ENCODE peak calls at places on chromosomes 5 and 9, in four cellular contexts. One of them, this sample, is unnamed.

GRCh38 chr5:174294891-174295620 is 249.6 kb downstream of the NSG2 start:
- DNase-seq in SK-N-SH: no peak
- DNase-seq in A549: no peak
- DNase-seq in HepG2: no peak
- DNase-seq in this sample: no peak

GRCh38 chr5:151751091-151751490 is 7.3 kb downstream of the ATOX1 start:
- DNase-seq in HepG2: no peak
- DNase-seq in SK-N-SH: no peak
- DNase-seq in A549: no peak
- DNase-seq in this sample: no peak

GRCh38 chr9:111040494-111040893 is 2.2 kb upstream of the LPAR1 start:
- DNase-seq in A549: no peak
- DNase-seq in SK-N-SH: no peak
- DNase-seq in HepG2: no peak
- DNase-seq in this sample: no peak

GRCh38 chr9:93665566-93666278 is 89.3 kb downstream of the PHF2 start:
- DNase-seq in HepG2: no peak
- DNase-seq in SK-N-SH: no peak
- DNase-seq in A549: no peak
- DNase-seq in this sample: no peak

GRCh38 chr5:36059571-36060515 is 6.8 kb downstream of the UGT3A2 start:
- DNase-seq in SK-N-SH: no peak
- DNase-seq in A549: no peak
- DNase-seq in HepG2: no peak
- DNase-seq in this sample: no peak

GRCh38 chr5:32312194-32312681 is 501 bp downstream of the MTMR12 start:
- DNase-seq in HepG2: no peak
- DNase-seq in SK-N-SH: peak
- DNase-seq in A549: peak
- DNase-seq in this sample: peak

GRCh38 chr9:71607571-71607970 is 160.7 kb downstream of the CEMIP2 start:
- DNase-seq in HepG2: no peak
- DNase-seq in SK-N-SH: no peak
- DNase-seq in A549: no peak
- DNase-seq in this sample: no peak

GRCh38 chr9:111195779-111196178 is 134.2 kb downstream of the OR2K2 start:
- DNase-seq in SK-N-SH: no peak
- DNase-seq in HepG2: no peak
- DNase-seq in A549: no peak
- DNase-seq in this sample: no peak

GRCh38 chr9:136565722-136566552 is 20.1 kb upstream of the NOTCH1 start:
- DNase-seq in SK-N-SH: no peak
- DNase-seq in HepG2: no peak
- DNase-seq in A549: no peak
- DNase-seq in this sample: no peak

GRCh38 chr9:136565075-136565721 is 19.4 kb upstream of the NOTCH1 start:
- DNase-seq in A549: no peak
- DNase-seq in HepG2: no peak
- DNase-seq in SK-N-SH: no peak
- DNase-seq in this sample: no peak

GRCh38 chr9:136562746-136563506 is 17.1 kb upstream of the NOTCH1 start:
- DNase-seq in HepG2: no peak
- DNase-seq in A549: no peak
- DNase-seq in SK-N-SH: no peak
- DNase-seq in this sample: peak

GRCh38 chr9:136563646-136564321 is 17.9 kb upstream of the NOTCH1 start:
- DNase-seq in HepG2: no peak
- DNase-seq in A549: no peak
- DNase-seq in SK-N-SH: no peak
- DNase-seq in this sample: no peak

GRCh38 chr9:136564379-136564988 is 18.6 kb upstream of the NOTCH1 start:
- DNase-seq in SK-N-SH: no peak
- DNase-seq in HepG2: no peak
- DNase-seq in A549: no peak
- DNase-seq in this sample: no peak
- TF ChIP-seq MAX in SK-N-SH: no peak
- TF ChIP-seq MAX in HepG2: no peak
- TF ChIP-seq MAX in A549: no peak
- TF ChIP-seq MAX in this sample: no peak

DNA sequence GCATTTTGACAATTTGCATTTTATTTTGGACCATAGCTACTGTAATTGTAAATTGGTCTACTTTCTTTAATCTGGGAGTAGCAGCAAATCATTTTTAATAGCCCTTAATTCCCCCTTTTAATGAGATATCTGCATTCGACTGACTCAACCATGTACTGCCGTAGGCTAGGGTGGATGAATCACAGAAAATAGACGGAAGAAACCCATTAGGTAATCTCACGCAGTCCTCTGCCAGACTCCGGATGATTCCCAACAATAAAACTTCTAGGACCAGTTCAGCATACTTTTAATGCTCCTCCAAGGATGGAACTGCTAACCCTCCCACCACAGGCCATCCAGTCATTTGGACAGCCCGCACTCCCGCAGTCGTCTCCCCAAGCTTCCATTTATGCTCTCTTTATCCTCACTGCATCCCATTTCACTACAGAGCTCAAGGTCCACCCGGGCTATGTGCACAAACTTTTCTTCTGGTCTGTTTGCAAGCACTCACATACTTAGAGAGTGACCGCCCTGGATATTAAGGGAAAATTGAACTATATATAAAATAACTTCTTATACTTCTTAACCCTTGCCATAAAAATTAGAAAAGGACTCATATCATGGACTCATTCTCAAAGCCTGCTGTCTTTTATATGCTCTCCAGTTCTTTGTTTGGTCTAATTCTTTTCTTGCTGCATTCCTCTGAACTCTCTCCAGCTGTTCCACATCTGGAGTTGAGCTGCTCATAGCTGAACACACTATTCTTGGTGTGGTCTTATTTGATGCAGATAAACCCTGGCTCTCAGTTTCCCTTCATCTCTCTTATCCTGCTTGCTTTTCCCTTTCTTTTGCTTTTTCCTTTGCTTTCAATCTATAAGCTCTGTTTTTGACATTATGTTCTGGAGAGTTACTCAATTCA is 326.6 kb downstream of the ARL15 start:
- DNase-seq in SK-N-SH: no peak
- DNase-seq in A549: peak
- DNase-seq in HepG2: no peak
- DNase-seq in this sample: no peak
- H3K4me2 ChIP-seq in SK-N-SH: no peak
- H3K4me2 ChIP-seq in A549: peak
- H3K4me2 ChIP-seq in HepG2: no peak
- H3K4me2 ChIP-seq in this sample: no peak

DNA sequence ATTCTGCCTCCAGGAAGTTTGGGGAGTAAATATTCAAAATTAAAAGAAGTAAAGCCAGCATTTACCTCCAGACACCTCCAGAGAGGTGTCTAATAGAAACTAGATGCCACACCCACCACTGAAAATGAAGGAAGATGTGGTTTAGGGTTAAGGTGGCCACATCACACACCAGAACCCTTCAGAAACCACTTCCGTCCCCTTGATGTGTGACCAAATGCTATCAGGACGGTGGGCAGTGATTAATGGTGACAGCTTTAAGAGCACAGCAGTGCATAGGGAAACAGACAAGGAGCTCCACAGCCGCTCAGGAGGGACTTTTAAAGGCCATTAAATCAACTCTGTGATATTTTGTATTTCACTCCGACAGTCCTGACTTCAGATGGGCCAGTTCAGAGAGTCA is 295.2 kb downstream of the BRINP1 start:
- DNase-seq in A549: no peak
- DNase-seq in SK-N-SH: no peak
- DNase-seq in HepG2: no peak
- DNase-seq in this sample: no peak
- TF ChIP-seq MAX in A549: no peak
- TF ChIP-seq MAX in SK-N-SH: no peak
- TF ChIP-seq MAX in HepG2: no peak
- TF ChIP-seq MAX in this sample: no peak

GRCh38 chr9:17837931-17838330 is 259.1 kb downstream of the SH3GL2 start:
- DNase-seq in A549: peak
- DNase-seq in SK-N-SH: no peak
- DNase-seq in HepG2: peak
- DNase-seq in this sample: no peak
- H3K4me2 ChIP-seq in A549: no peak
- H3K4me2 ChIP-seq in SK-N-SH: no peak
- H3K4me2 ChIP-seq in HepG2: no peak
- H3K4me2 ChIP-seq in this sample: no peak

DNA sequence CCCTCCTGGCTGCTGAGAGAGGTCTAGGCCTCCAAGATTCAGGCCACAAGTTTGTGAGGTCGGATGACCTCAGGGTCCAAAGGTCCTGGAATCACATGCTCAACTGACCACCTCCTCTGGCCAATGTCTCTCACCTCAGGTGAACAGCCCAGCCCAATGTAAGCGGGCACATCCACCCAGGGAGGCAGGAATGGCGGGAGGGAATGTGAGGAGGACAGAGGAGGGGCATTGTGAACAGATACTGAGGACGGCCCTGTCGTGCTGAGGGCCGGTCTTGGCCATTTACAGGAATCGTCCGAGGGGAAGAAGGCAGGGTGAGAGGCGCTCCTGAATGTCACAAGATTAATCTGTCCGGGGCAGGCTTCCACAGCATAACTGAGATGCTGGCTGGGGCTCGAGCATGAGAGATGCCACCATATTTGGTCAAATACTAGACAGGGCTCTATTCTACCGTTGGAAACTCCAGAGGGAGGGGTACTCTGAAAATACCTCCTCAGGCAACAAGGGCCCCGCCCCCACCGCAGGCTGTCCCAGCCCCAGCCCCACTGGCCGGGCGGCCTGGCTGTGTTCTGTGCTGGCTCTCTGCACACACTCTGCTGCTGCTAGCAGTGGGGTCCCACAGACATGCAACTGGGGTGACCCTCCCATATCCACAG is 1.5 kb upstream of the IL17B start:
- DNase-seq in HepG2: peak
- DNase-seq in A549: no peak
- DNase-seq in SK-N-SH: no peak
- DNase-seq in this sample: no peak
- TF ChIP-seq MAX in HepG2: peak
- TF ChIP-seq MAX in A549: no peak
- TF ChIP-seq MAX in SK-N-SH: no peak
- TF ChIP-seq MAX in this sample: no peak

GRCh38 chr5:102927007-102927406 is 171.9 kb downstream of the PAM start:
- DNase-seq in HepG2: no peak
- DNase-seq in SK-N-SH: no peak
- DNase-seq in A549: no peak
- DNase-seq in this sample: no peak

GRCh38 chr5:102922111-102922510 is 167.0 kb downstream of the PAM start:
- DNase-seq in HepG2: no peak
- DNase-seq in A549: no peak
- DNase-seq in SK-N-SH: no peak
- DNase-seq in this sample: no peak

GRCh38 chr5:102922839-102923477 is 167.9 kb downstream of the PAM start:
- DNase-seq in SK-N-SH: peak
- DNase-seq in HepG2: no peak
- DNase-seq in A549: no peak
- DNase-seq in this sample: peak

GRCh38 chr5:102921341-102922047 is 166.4 kb downstream of the PAM start:
- DNase-seq in A549: no peak
- DNase-seq in SK-N-SH: no peak
- DNase-seq in HepG2: no peak
- DNase-seq in this sample: no peak

GRCh38 chr5:102924963-102925362 is 169.9 kb downstream of the PAM start:
- DNase-seq in SK-N-SH: no peak
- DNase-seq in HepG2: no peak
- DNase-seq in A549: no peak
- DNase-seq in this sample: no peak
- H3K4me2 ChIP-seq in SK-N-SH: no peak
- H3K4me2 ChIP-seq in HepG2: no peak
- H3K4me2 ChIP-seq in A549: no peak
- H3K4me2 ChIP-seq in this sample: no peak